ENCODE peak calls at places on chromosome 5, in ten cellular contexts. B, T, J, H, W, I, R, M, Y and C are unnamed samples.

GRCh38 chr5:135309391-135310327 is 89.4 kb downstream of the MACROH2A1 start:
- DNase-seq in Y (no peak), H (no peak), M (no peak), W (no peak), T (no peak), J (no peak), R (no peak), B (no peak), I (no peak), C (no peak)

GRCh38 chr5:148075529-148075928 is 11.7 kb downstream of the SPINK5 start:
- DNase-seq in W (no peak), I (no peak), B (no peak), T (no peak), H (no peak), J (no peak), R (no peak), M (no peak), Y (no peak), C (no peak)

GRCh38 chr5:27124590-27124989 is 86.2 kb upstream of the CDH9 start:
- DNase-seq in T (no peak), Y (peak; percentile 45), M (no peak), H (no peak), J (no peak), R (peak; percentile 12), B (peak; percentile 21), W (peak; percentile 20), I (no peak), C (no peak)

GRCh38 chr5:56375011-56375410 is 141.9 kb upstream of the ANKRD55 start:
- DNase-seq in H (no peak), B (no peak), Y (no peak), J (no peak), W (no peak), M (no peak), I (no peak), R (no peak), T (no peak), C (no peak)

GRCh38 chr5:34660444-34660843 is 4.3 kb downstream of the RAI14 start:
- DNase-seq in R (no peak), Y (no peak), M (no peak), J (no peak), I (no peak), H (no peak), W (no peak), B (no peak), T (no peak), C (no peak)

GRCh38 chr5:66012271-66012670 is 85.9 kb downstream of the ERBIN start:
- DNase-seq in Y (no peak), I (no peak), J (no peak), M (no peak), H (no peak), B (no peak), W (no peak), R (no peak), T (no peak), C (no peak)

GRCh38 chr5:64333891-64334290 is 168.2 kb downstream of the RNF180 start:
- DNase-seq in Y (no peak), T (no peak), J (no peak), M (no peak), R (no peak), W (no peak), H (no peak), B (no peak), I (no peak), C (no peak)

GRCh38 chr5:32475338-32476097 is 31.0 kb upstream of the ZFR start:
- DNase-seq in T (no peak), Y (no peak), I (no peak), W (no peak), H (no peak), M (no peak), B (no peak), J (no peak), R (no peak), C (no peak)

GRCh38 chr5:76303917-76304316 is 99.2 kb upstream of the IQGAP2 start:
- DNase-seq in M (no peak), Y (no peak), T (no peak), R (no peak), W (no peak), B (no peak), H (peak; percentile 59), J (peak; percentile 42), I (no peak), C (no peak)

GRCh38 chr5:1439388-1440097 is 5.7 kb downstream of the SLC6A3 start:
- DNase-seq in H (no peak), I (no peak), T (no peak), J (no peak), R (no peak), W (no peak), B (no peak), Y (peak; percentile 4), M (no peak), C (no peak)

GRCh38 chr5:169814522-169814921 is 165.8 kb downstream of the INSYN2B start:
- DNase-seq in M (no peak), W (no peak), R (no peak), H (no peak), B (no peak), I (no peak), T (no peak), J (no peak), Y (no peak), C (no peak)

GRCh38 chr5:55960779-55961178 is 34.0 kb downstream of the IL6ST start:
- DNase-seq in M (no peak), B (no peak), H (no peak), T (no peak), Y (no peak), I (no peak), J (no peak), R (no peak), W (no peak), C (no peak)

GRCh38 chr5:96726802-96727201 is 64.6 kb downstream of the CAST start:
- DNase-seq in M (no peak), J (no peak), R (no peak), B (no peak), W (no peak), Y (no peak), I (no peak), T (no peak), H (no peak), C (no peak)

GRCh38 chr5:177290816-177291596 is 12.5 kb downstream of the RAB24 start:
- DNase-seq in Y (no peak), W (no peak), M (no peak), R (no peak), T (no peak), I (no peak), J (no peak), H (no peak), B (no peak), C (no peak)

GRCh38 chr5:181242031-181242451 is 1.7 kb downstream of the RACK1 start:
- DNase-seq in I (no peak), Y (no peak), W (no peak), B (no peak), M (peak; percentile 60), R (no peak), T (peak; percentile 31), H (no peak), J (no peak), C (no peak)

DNA sequence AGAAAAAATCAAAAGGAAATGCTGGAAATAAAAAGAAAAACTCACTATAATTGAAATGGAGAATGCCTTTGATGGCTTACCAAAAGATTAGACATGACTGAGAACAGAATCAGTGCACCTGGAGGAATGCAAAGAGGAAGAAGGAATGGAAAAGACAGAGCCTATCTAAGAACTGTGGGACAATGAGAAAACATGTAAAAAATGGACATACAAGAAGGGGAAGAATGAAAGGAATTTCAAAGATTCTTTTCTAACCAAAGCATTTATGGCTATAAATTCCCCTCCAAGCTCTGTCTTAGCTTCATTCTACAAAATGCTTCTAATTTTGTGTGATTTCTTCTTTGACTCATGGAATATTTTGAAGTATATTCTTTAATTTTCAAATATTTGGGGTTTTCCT is 47.5 kb upstream of the CLK4 start:
- DNase-seq in W (no peak), T (no peak), B (no peak), H (no peak), Y (no peak), M (no peak), I (no peak), J (no peak), R (no peak), C (no peak)
- TF ChIP-seq EP300 in W (no peak), T (no peak), B (no peak), H (no peak), Y (no peak), M (no peak), I (no peak), J (no peak), R (no peak), C (no peak)

DNA sequence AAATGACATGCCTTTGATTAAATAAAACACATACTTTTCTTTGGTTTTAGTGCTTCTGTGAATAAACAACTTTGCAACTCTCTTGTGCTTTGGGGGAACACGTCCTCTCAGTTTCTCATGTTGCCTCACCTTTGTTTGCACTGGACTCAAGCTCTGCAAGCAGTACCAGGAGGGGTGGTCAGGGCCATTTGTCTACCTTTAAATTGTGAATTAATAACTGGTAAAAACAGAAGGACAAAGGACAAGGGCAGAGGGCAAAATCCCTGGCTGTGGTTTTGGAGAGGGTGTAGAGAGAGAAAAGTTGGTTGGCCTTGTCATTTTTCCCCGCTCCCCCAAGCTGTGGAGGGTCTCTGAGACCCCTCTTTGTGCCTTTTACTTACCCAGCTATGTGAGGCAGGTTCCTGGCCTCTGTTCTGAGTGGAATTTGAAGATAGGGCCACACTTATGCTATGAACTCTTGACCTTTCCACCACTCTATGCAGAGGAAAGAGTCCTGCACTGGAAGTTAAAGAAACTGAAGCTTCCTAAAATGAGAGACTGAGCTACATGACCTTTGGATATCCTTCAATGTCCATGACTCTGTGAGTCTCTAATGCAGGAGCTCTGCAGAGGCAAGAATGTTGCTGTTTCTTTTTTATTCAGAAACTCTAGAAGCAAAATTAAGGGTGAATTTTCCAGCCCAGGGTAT is 55.1 kb upstream of the MOCS2 start:
- DNase-seq in B (no peak), W (peak; percentile 23), Y (no peak), J (no peak), T (no peak), M (no peak), I (no peak), R (no peak), H (no peak), C (no peak)
- H3K4me1 ChIP-seq in B (no peaks in the 10 kb centered on the region), W (peaks cover 17% of the 10 kb centered on the region), Y (peaks cover 6% of the 10 kb centered on the region), J (peaks cover 32% of the 10 kb centered on the region), T (no peaks in the 10 kb centered on the region), M (no peaks in the 10 kb centered on the region), I (peaks cover 15% of the 10 kb centered on the region), R (no peaks in the 10 kb centered on the region), H (peaks cover 6% of the 10 kb centered on the region), C (peaks cover 24% of the 10 kb centered on the region)

DNA sequence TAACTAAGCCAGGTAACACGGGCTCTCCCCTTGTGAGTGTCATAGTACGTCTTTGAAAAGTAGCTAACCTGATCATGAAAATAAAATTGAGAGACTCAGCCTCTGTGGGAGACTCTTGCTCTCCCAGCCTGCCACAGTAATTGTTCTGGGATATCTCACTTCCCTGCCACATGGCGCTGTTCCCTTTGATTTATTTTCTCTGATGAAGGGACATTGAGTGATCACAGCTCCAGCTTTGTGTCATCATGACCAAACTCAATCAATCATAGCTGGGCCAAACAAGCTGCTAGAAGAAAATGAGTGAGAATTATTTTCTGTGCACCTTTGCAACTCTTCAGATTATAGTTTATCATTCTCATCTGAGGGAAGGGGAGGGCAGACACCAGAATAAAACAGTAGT is 174.5 kb upstream of the FBXL17 start:
- DNase-seq in I (no peak), R (no peak), Y (peak; percentile 30), J (no peak), B (no peak), T (no peak), H (no peak), M (no peak), W (no peak), C (no peak)
- TF ChIP-seq EP300 in I (no peak), R (no peak), Y (no peak), J (no peak), B (no peak), T (no peak), H (no peak), M (no peak), W (no peak), C (no peak)

GRCh38 chr5:124662261-124662781 is 84.1 kb downstream of the ZNF608 start:
- DNase-seq in M (no peak), H (peak; percentile 47), J (no peak), R (no peak), I (no peak), T (no peak), B (peak; percentile 27), Y (no peak), W (no peak), C (no peak)
- H3K4me1 ChIP-seq in M (no peaks in the 10 kb centered on the region), H (peaks cover 50% of the 10 kb centered on the region), J (peaks cover 95% of the 10 kb centered on the region), R (peaks cover 55% of the 10 kb centered on the region), I (peaks cover 68% of the 10 kb centered on the region), T (peaks cover 10% of the 10 kb centered on the region), B (peaks cover 58% of the 10 kb centered on the region), Y (peaks cover 50% of the 10 kb centered on the region), W (peaks cover 73% of the 10 kb centered on the region), C (peaks cover 34% of the 10 kb centered on the region)